ENCODE peak calls at places on chromosomes 11 and 22, in ten cellular contexts. T is activated B cell treated with CpG ODN at 0.5 μM for 24 hours; F is endothelial cell; L is sigmoid colon; P is CD8-positive, alpha-beta T cell; U is AG04449; X is pancreas; O is fibroblast of the aortic adventitia; C is kidney; Y is astrocyte of the spinal cord. J is an unnamed sample.

GRCh38 chr11:78138281-78138680 is 1.1 kb downstream of the ALG8 start:
- DNase-seq in F (no peak), P (no peak), C (no peak), T (no peak), U (no peak), O (no peak), X (no peak), L (no peak), Y (no peak), J (no peak)

GRCh38 chr22:24165673-24166072 is 15.6 kb upstream of the SUSD2 start:
- DNase-seq in T (no peak), C (no peak), U (no peak), L (no peak), O (no peak), F (no peak), P (no peak), Y (no peak), X (no peak), J (no peak)

GRCh38 chr11:21511835-21512440 is 680.9 kb upstream of the ANO5 start:
- DNase-seq in P (no peak), Y (peak; percentile 45), T (no peak), F (peak; percentile 86), L (no peak), U (no peak), O (peak; percentile 5), X (peak; percentile 43), C (no peak), J (no peak)

GRCh38 chr11:2091786-2092463 is 47.3 kb downstream of the IGF2 start:
- DNase-seq in U (no peak), O (no peak), C (no peak), P (no peak), F (no peak), T (no peak), X (no peak), Y (no peak), L (peak; percentile 40), J (no peak)

GRCh38 chr11:47104337-47104950 is 72.2 kb downstream of the ARFGAP2 start:
- DNase-seq in X (no peak), C (no peak), P (no peak), Y (peak; percentile 45), F (no peak), U (peak; percentile 16), O (peak; percentile 66), L (no peak), T (no peak), J (peak; percentile 35)

GRCh38 chr11:8288824-8289223 is 25.1 kb upstream of the LMO1 start:
- DNase-seq in X (no peak), C (no peak), U (no peak), O (no peak), P (no peak), F (no peak), Y (no peak), T (no peak), L (peak; percentile 53), J (no peak)

GRCh38 chr11:3781423-3781822 is 15.9 kb downstream of the NUP98 start:
- DNase-seq in O (peak; percentile 38), X (no peak), Y (no peak), U (no peak), P (no peak), L (no peak), C (no peak), T (no peak), F (no peak), J (no peak)

GRCh38 chr11:68179847-68180246 is 33.2 kb downstream of the KMT5B start:
- DNase-seq in O (no peak), C (no peak), P (no peak), F (no peak), U (no peak), Y (no peak), X (no peak), T (no peak), L (no peak), J (no peak)

GRCh38 chr22:47793304-47794101 is 1031.1 kb downstream of the TBC1D22A start:
- DNase-seq in O (no peak), P (no peak), X (no peak), T (no peak), U (no peak), C (no peak), F (no peak), Y (no peak), L (no peak), J (no peak)

GRCh38 chr22:46106279-46107022 is 43.9 kb upstream of the PPARA start:
- DNase-seq in C (no peak), P (no peak), F (no peak), U (no peak), T (no peak), O (no peak), L (no peak), X (no peak), Y (no peak), J (no peak)

GRCh38 chr11:18383388-18384156 is 10.8 kb upstream of the LDHA start:
- DNase-seq in C (peak; percentile 87), P (peak; percentile 20), L (peak; percentile 93), O (peak; percentile 99), F (peak; percentile 12), Y (peak; percentile 97), X (peak; percentile 69), U (peak; percentile 90), T (peak; percentile 26), J (peak; percentile 97)

GRCh38 chr11:78570031-78570430 is 4.6 kb downstream of the NARS2 start:
- DNase-seq in Y (no peak), U (no peak), T (no peak), P (no peak), F (no peak), C (no peak), O (no peak), X (no peak), L (no peak), J (no peak)

GRCh38 chr22:49701380-49702067 is 126.1 kb downstream of the BRD1 start:
- DNase-seq in P (no peak), F (no peak), C (no peak), L (no peak), T (no peak), X (no peak), U (no peak), O (no peak), Y (no peak), J (no peak)
- TF ChIP-seq CTCF in P (peak; percentile 58), F (peak; percentile 95), C (peak; percentile 3), L (no peak), T (no peak), X (no peak), U (no peak), O (peak; percentile 33), Y (no peak), J (peak; percentile 29)

DNA sequence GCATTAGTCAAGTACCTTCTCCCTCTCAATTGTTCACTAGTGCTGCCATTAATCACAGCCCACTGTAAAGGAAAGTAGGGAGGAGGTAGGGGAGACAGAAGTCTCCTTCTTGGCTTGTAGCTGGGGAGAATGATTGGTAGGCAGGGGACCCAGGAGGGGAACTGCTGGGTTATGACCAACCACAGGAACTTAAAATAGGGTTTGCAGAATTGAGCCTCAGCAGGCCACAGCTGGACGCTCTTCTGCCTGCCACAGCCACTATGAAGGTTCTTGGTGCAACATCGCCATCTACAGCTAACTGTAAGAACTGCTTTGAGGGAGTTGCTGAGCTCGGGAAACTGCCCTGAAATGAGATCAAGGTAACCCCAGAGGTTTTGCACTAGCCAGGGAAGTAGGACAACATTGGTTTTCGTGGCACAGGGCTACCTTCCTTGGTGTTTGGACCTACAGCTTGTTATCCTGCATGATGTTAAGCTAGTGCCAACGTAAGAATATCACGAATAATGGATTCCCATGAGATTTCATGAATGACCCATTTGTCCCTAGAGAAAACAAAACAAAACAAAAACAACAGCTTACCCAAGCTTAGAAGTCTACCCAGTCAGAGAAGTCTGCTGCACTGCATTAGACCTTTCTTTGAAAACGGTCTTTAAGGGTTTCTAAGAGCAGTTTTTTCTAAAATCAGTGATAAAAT is 787.1 kb upstream of the API5 start:
- DNase-seq in T (no peak), U (no peak), O (peak; percentile 54), F (peak; percentile 62), P (no peak), Y (peak; percentile 66), X (peak; percentile 25), L (peak; percentile 55), C (no peak), J (peak; percentile 5)
- TF ChIP-seq CTCF in T (no peak), U (peak; percentile 88), O (peak; percentile 59), F (peak; percentile 60), P (no peak), Y (peak; percentile 67), X (peak; percentile 66), L (peak; percentile 29), C (peak; percentile 79), J (peak; percentile 64)

GRCh38 chr11:63022422-63022821 is 6.8 kb upstream of the SLC22A8 start:
- DNase-seq in C (no peak), Y (no peak), P (no peak), F (no peak), L (no peak), T (no peak), X (no peak), U (no peak), O (no peak), J (no peak)

GRCh38 chr11:63023415-63023814 is 7.8 kb upstream of the SLC22A8 start:
- DNase-seq in F (no peak), T (no peak), O (no peak), P (no peak), L (no peak), X (no peak), Y (no peak), U (no peak), C (no peak), J (no peak)

GRCh38 chr11:63019506-63019905 is 3.9 kb upstream of the SLC22A8 start:
- DNase-seq in F (no peak), C (no peak), Y (no peak), P (no peak), T (no peak), L (no peak), O (no peak), X (no peak), U (no peak), J (no peak)

GRCh38 chr11:63023851-63024648 is 8.4 kb upstream of the SLC22A8 start:
- DNase-seq in X (peak; percentile 79), O (peak; percentile 75), T (peak; percentile 75), F (peak; percentile 91), Y (peak; percentile 69), U (peak; percentile 16), L (peak; percentile 91), P (peak; percentile 68), C (peak; percentile 92), J (no peak)

GRCh38 chr11:63020671-63021255 is 5.1 kb upstream of the SLC22A8 start:
- DNase-seq in F (peak; percentile 53), Y (no peak), U (no peak), T (no peak), C (no peak), O (no peak), P (no peak), L (no peak), X (no peak), J (no peak)
- TF ChIP-seq CTCF in F (peak; percentile 89), Y (peak; percentile 45), U (peak; percentile 30), T (no peak), C (peak; percentile 12), O (peak; percentile 40), P (no peak), L (no peak), X (no peak), J (peak; percentile 39)

DNA sequence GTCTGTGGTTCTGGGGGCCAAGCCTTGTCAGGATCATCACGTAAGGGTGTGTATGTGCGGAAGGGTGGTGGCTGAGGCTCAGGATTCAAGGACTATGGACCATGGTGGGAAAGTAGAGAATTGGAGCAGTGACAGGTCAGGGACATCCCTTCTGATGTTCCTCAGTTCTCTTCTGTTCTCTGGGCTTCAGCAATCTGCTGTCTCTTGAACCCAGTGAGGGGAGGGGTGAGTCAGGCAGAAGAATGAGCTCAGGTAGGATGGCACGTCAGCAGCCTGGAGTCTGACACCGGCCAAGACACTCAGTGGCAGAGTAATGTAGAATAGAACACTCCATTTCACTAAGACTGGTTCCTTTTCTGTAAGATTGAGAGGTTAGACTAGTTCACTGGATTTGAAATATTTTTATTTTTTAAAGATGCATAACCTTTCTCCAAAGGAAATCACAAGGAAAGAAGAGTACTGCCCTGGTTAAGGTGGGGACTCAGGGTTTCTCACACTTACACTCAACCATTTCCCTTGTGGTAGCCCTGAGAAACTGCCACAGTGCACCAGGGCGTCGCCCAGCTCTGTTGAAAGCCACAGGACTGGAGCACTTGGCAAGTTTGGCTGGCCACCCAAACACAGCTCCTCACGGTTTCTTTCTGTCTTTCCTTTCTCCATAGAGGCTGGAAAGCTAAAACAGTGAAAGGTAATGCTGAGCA is 23.2 kb upstream of the MICAL2 start:
- DNase-seq in C (no peak), P (peak; percentile 19), T (no peak), L (no peak), Y (peak; percentile 79), O (peak; percentile 79), F (no peak), U (no peak), X (no peak), J (no peak)
- TF ChIP-seq CTCF in C (no peak), P (no peak), T (no peak), L (peak; percentile 13), Y (peak; percentile 33), O (peak; percentile 49), F (no peak), U (peak; percentile 20), X (no peak), J (peak; percentile 41)